ENCODE peak calls at places on chromosomes 7 and 10, in five cellular contexts. P is Jurkat, Clone E6-1; V is GM23248; E is tibial nerve; Z is fibroblast of pulmonary artery. R is an unnamed sample.

GRCh38 chr7:722847-723246 is 3.7 kb upstream of the DNAAF5 start:
- DNase-seq in P (no peak), E (no peak), V (no peak), Z (no peak), R (no peak)

GRCh38 chr10:33732176-33733025 is 397.9 kb upstream of the NRP1 start:
- DNase-seq in Z (peak), E (no peak), V (no peak), P (no peak), R (no peak)

GRCh38 chr7:102175423-102176170 is 111.1 kb upstream of the SH2B2 start:
- DNase-seq in V (no peak), Z (no peak), P (no peak), E (no peak), R (peak)

GRCh38 chr7:150800576-150801241 is at the start of gene TMEM176A:
- DNase-seq in E (no peak), P (no peak), V (no peak), Z (no peak), R (no peak)

GRCh38 chr7:150867592-150867991 is 15.3 kb downstream of the AOC1 start:
- DNase-seq in P (no peak), V (no peak), E (no peak), Z (no peak), R (no peak)

GRCh38 chr7:92749832-92750231 is 86.5 kb downstream of the CDK6 start:
- DNase-seq in P (no peak), V (no peak), E (no peak), Z (no peak), R (no peak)

GRCh38 chr7:30894866-30895408 is 16.7 kb upstream of the AQP1 start:
- DNase-seq in E (no peak), Z (peak), P (no peak), V (no peak), R (peak)

GRCh38 chr10:112394475-112394875 is 20.6 kb downstream of the ACSL5 start:
- DNase-seq in P (no peak), V (no peak), Z (no peak), E (no peak), R (no peak)

DNA sequence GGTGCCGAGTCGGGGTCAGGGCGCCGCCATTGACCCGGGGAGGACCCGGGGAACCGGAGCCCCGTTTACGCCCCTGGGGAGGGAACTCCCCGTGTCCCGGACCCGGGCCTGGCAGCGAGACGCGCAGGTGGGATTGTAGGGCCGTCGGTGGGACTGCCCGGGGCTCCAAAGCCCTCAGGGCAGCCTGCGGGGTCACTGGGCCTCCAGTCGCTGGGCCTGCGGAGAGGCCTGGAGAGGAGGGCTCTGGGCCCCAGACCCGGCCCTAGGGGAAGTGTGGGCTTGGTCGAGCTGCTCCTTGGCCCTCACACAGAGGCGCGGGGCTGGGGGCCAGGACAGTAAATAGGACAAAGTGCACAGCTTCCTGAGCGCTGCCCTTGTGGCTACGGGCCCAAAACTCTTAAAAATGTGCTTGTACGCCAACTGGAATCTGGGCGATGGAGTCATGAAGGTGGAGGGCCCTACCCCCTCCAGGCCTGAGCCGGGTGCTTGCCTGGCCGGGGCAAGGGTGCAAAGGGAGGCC is 657 bp downstream of the ECHDC3 start:
- DNase-seq in P (no peak), E (no peak), Z (no peak), V (no peak), R (peak)
- H3K4me3 ChIP-seq in P (no peak), E (peak), Z (peak), V (peak), R (peak)

DNA sequence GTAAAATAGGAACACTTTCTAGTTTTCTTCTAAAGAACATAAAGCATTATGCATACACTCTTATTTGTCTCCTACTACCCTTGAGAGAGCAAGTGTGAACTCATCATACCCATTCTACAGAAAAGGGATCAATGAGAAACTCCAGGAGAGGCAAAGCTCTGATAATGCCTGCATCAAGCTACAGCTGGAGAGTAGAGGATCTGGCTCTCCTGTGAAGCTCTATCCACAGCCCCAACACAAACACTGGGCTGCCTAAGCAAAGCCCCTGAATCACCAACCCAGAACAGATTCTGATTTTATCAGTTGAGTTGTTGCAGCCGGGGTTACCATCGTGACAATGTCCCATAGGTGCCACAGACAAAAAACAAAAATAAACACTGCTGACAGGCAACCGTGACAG is 74.9 kb downstream of the NUDCD3 start:
- DNase-seq in P (no peak), E (no peak), V (no peak), Z (no peak), R (no peak)
- H3K4me3 ChIP-seq in P (no peak), E (no peak), V (no peak), Z (no peak), R (no peak)

GRCh38 chr10:91420868-91421267 is 10.7 kb downstream of the HECTD2 start:
- DNase-seq in E (no peak), P (no peak), V (peak), Z (peak), R (peak)
- H3K4me3 ChIP-seq in E (no peak), P (no peak), V (no peak), Z (no peak), R (no peak)

GRCh38 chr7:94392391-94392782 is 2.3 kb upstream of the COL1A2 start:
- DNase-seq in V (peak), Z (no peak), E (no peak), P (no peak), R (no peak)
- H3K4me3 ChIP-seq in V (peak), Z (no peak), E (no peak), P (no peak), R (no peak)

DNA sequence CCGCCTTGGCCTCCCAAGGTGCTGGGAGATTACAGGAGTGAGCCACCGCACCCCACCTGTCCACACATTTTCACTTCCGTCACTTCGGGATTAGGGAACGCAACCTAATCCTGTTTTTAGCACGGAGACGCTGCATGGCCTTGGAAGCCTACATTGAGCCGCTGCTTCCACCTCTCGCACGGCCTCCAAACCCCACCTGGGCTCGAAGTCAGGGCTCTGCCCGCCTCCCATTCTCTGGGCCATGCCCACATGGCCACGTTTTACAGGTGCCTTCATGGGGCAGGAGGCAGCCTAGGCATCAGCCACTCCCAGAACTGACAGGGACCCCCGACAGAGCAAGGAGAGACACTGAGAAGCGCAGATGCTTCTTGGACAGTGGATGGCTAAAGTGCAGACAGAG is 100.6 kb downstream of the OAT start:
- DNase-seq in P (no peak), Z (no peak), V (no peak), E (no peak), R (no peak)
- H3K4me3 ChIP-seq in P (no peak), Z (no peak), V (no peak), E (no peak), R (no peak)

DNA sequence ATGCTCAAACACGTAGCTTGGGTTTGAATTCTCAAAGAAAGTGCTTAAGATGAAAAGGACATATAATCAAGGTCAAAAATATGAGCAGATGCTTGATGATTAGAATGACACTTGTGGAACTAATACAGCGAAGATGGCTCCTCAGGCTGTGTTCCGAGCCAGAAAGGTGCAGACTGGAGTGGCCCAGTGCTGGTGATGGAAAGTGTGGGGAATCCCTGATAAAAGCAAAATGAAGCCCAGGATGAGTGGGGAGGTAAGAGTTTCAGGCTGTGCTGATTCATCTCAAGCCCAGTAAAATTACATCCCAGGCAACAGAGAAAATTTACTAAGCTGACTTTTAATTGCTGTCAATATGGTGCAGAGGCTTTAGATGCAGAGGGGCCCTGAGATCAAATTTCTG is 77.8 kb upstream of the IKZF1 start:
- DNase-seq in Z (no peak), V (no peak), P (no peak), E (no peak), R (no peak)
- H3K4me3 ChIP-seq in Z (no peak), V (no peak), P (no peak), E (no peak), R (no peak)